ENCODE peak calls at places on chromosomes 4 and X, in seven cellular contexts. M, Q, G, C, Z, T and F are unnamed samples. For H3K27me3, the result is how much of the 10 kb centered on the place peaks cover.

GRCh38 chrX:94051926-94052325 is 377.9 kb downstream of the FAM133A start:
- DNase-seq in M (no peak), Q (no peak), G (no peak), C (no peak), Z (no peak), T (no peak), F (no peak)

GRCh38 chr4:182555997-182556418 is 312.8 kb downstream of the TENM3 start:
- DNase-seq in M (no peak), Q (no peak), G (no peak), C (no peak), Z (no peak), T (no peak), F (no peak)

GRCh38 chrX:120428309-120428708 is 40.8 kb downstream of the LAMP2 start:
- DNase-seq in M (no peak), Q (no peak), G (no peak), C (no peak), Z (no peak), T (no peak), F (no peak)

GRCh38 chr4:143667461-143667860 is 33.0 kb downstream of the FREM3 start:
- DNase-seq in M (no peak), Q (peak), G (no peak), C (no peak), Z (peak), T (no peak), F (no peak)

GRCh38 chr4:85606505-85606904 is 131.6 kb downstream of the ARHGAP24 start:
- DNase-seq in M (no peak), Q (no peak), G (no peak), C (no peak), Z (no peak), T (no peak), F (no peak)

GRCh38 chr4:101288365-101289145 is 58.8 kb downstream of the PPP3CA start:
- DNase-seq in M (no peak), Q (no peak), G (no peak), C (no peak), Z (no peak), T (no peak), F (no peak)

GRCh38 chr4:132809298-132810032 is 339.6 kb upstream of the PCDH10 start:
- DNase-seq in M (no peak), Q (no peak), G (no peak), C (no peak), Z (no peak), T (no peak), F (no peak)

GRCh38 chr4:119040711-119041185 is 94.9 kb upstream of the MYOZ2 start:
- DNase-seq in M (no peak), Q (no peak), G (no peak), C (no peak), Z (no peak), T (no peak), F (no peak)

GRCh38 chr4:154364012-154364863 is 127.4 kb downstream of the DCHS2 start:
- DNase-seq in M (no peak), Q (no peak), G (no peak), C (no peak), Z (peak), T (no peak), F (no peak)

GRCh38 chr4:76611164-76611563 is 176.1 kb downstream of the SHROOM3 start:
- DNase-seq in M (no peak), Q (no peak), G (no peak), C (no peak), Z (no peak), T (no peak), F (no peak)

GRCh38 chr4:184262901-184263300 is 45.2 kb upstream of the ENPP6 start:
- DNase-seq in M (no peak), Q (no peak), G (no peak), C (no peak), Z (no peak), T (no peak), F (no peak)

GRCh38 chrX:86946569-86946968 is 571.0 kb upstream of the KLHL4 start:
- DNase-seq in M (no peak), Q (no peak), G (peak), C (no peak), Z (no peak), T (no peak), F (peak)

GRCh38 chr4:86497980-86498379 is 96.1 kb upstream of the PTPN13 start:
- DNase-seq in M (no peak), Q (no peak), G (no peak), C (no peak), Z (no peak), T (no peak), F (no peak)

GRCh38 chr4:164753873-164754488 is at the start of gene SMIM31:
- DNase-seq in M (no peak), Q (no peak), G (no peak), C (no peak), Z (no peak), T (no peak), F (no peak)

GRCh38 chrX:44104699-44105098 is 131.5 kb upstream of the NDP start:
- DNase-seq in M (no peak), Q (no peak), G (no peak), C (no peak), Z (no peak), T (no peak), F (no peak)

GRCh38 chr4:128825226-128825625 is 15.7 kb downstream of the JADE1 start:
- DNase-seq in M (peak), Q (no peak), G (no peak), C (no peak), Z (no peak), T (no peak), F (no peak)

GRCh38 chr4:183499389-183499788 is 5.5 kb upstream of the ING2 start:
- DNase-seq in M (no peak), Q (no peak), G (no peak), C (no peak), Z (no peak), T (no peak), F (peak)

GRCh38 chrX:19007011-19007410 is 23.1 kb upstream of the PHKA2 start:
- DNase-seq in M (no peak), Q (no peak), G (no peak), C (no peak), Z (no peak), T (no peak), F (no peak)

GRCh38 chr4:89295415-89295927 is 12.1 kb downstream of the GPRIN3 start:
- DNase-seq in M (no peak), Q (no peak), G (no peak), C (no peak), Z (no peak), T (no peak), F (no peak)

GRCh38 chrX:104118765-104119164 is 6.4 kb downstream of the ZCCHC18 start:
- DNase-seq in M (no peak), Q (no peak), G (no peak), C (no peak), Z (no peak), T (no peak), F (no peak)

GRCh38 chrX:145817666-145818521 is at the start of gene SLITRK2:
- DNase-seq in M (no peak), Q (no peak), G (no peak), C (no peak), Z (no peak), T (no peak), F (no peak)

GRCh38 chr4:54635329-54635728 is 22.4 kb upstream of the KIT start:
- DNase-seq in M (no peak), Q (no peak), G (no peak), C (no peak), Z (no peak), T (no peak), F (no peak)

GRCh38 chr4:14404730-14405129 is 597.6 kb upstream of the CPEB2 start:
- DNase-seq in M (no peak), Q (no peak), G (no peak), C (no peak), Z (no peak), T (no peak), F (no peak)

GRCh38 chr4:15725608-15726007 is 22.7 kb downstream of the BST1 start:
- DNase-seq in M (no peak), Q (no peak), G (no peak), C (no peak), Z (no peak), T (no peak), F (no peak)

GRCh38 chrX:49627030-49627777 is 28.4 kb downstream of the GAGE1 start:
- DNase-seq in M (no peak), Q (no peak), G (peak), C (no peak), Z (no peak), T (no peak), F (peak)

GRCh38 chr4:1771555-1772305 is 21.4 kb upstream of the FGFR3 start:
- DNase-seq in M (no peak), Q (no peak), G (peak), C (peak), Z (no peak), T (no peak), F (no peak)

GRCh38 chr4:82667761-82668505 is 106.1 kb upstream of the TMEM150C start:
- DNase-seq in M (no peak), Q (no peak), G (no peak), C (no peak), Z (no peak), T (no peak), F (no peak)

GRCh38 chr4:32789026-32789608 is 2068.9 kb downstream of the PCDH7 start:
- DNase-seq in M (no peak), Q (no peak), G (no peak), C (no peak), Z (no peak), T (no peak), F (no peak)

GRCh38 chr4:84849051-84849640 is 117.3 kb downstream of the WDFY3 start:
- DNase-seq in M (no peak), Q (no peak), G (no peak), C (no peak), Z (no peak), T (no peak), F (no peak)

GRCh38 chr4:128528793-128529553 is 241.4 kb upstream of the PGRMC2 start:
- DNase-seq in M (no peak), Q (peak), G (no peak), C (no peak), Z (peak), T (no peak), F (peak)

GRCh38 chrX:1526565-1526964 is 10.4 kb downstream of the P2RY8 start:
- DNase-seq in M (no peak), Q (no peak), G (no peak), C (no peak), Z (no peak), T (no peak), F (no peak)
- H3K27me3 ChIP-seq in M (under half), Q (under half), G (under half), C (under half), Z (under half), T (under half), F (under half)

DNA sequence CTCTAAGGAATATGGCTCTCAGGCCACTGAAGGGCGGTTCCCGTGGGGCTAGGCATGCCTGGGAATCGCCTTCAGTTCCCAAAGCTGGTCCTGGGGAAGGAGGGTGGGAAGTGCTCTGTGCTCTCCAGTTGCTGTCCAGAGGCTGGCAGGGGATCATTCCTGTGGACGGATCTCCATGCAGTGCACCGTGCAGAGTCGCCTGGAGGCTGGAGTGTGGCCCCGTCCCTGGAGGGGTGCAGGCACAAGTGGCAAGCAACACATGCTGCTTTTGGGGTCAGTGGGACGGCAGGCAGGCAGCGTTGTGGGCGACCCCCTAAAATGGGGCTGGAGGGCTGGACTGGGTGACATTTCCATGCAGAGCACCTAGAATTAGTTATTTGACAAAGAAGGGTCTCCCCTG is 114.2 kb downstream of the SORCS2 start:
- DNase-seq in M (no peak), Q (no peak), G (no peak), C (no peak), Z (no peak), T (no peak), F (no peak)
- H3K27me3 ChIP-seq in M (under half), Q (under half), G (half or more), C (under half), Z (under half), T (under half), F (under half)

GRCh38 chrX:123455693-123456092 is 271.6 kb downstream of the GRIA3 start:
- DNase-seq in M (no peak), Q (no peak), G (no peak), C (no peak), Z (no peak), T (no peak), F (no peak)
- H3K27me3 ChIP-seq in M (under half), Q (under half), G (under half), C (under half), Z (under half), T (under half), F (under half)

GRCh38 chrX:133574716-133575115 is 159.4 kb upstream of the GPC4 start:
- DNase-seq in M (no peak), Q (no peak), G (no peak), C (no peak), Z (no peak), T (no peak), F (no peak)
- H3K27me3 ChIP-seq in M (under half), Q (under half), G (under half), C (under half), Z (under half), T (under half), F (under half)